ENCODE peak calls at places on chromosomes 7 and 10, in eight cellular contexts. F is astrocyte; I is right atrium auricular region; K is CD8-positive, alpha-beta memory T cell; G is heart left ventricle; A is heart right ventricle; P is fibroblast of lung; L is left ventricle myocardium inferior. R is an unnamed sample. For H3K4me1, the result is how much of the 10 kb centered on the place peaks cover.

GRCh38 chr10:12502526-12503274 is 153.4 kb downstream of the CAMK1D start:
- DNase-seq in F (no peak), I (peak), K (no peak), G (no peak), A (no peak), P (no peak), L (no peak), R (no peak)

GRCh38 chr7:28272461-28272877 is 91.9 kb upstream of the JAZF1 start:
- DNase-seq in F (peak), I (no peak), K (peak), G (no peak), A (peak), P (peak), L (peak), R (peak)

GRCh38 chr10:4686644-4686996 is 139.4 kb upstream of the AKR1E2 start:
- DNase-seq in F (peak), I (no peak), K (no peak), G (no peak), A (no peak), P (no peak), L (no peak), R (no peak)

GRCh38 chr7:100867040-100867795 is at the start of gene TRIP6:
- DNase-seq in F (peak), I (peak), K (no peak), G (peak), A (peak), P (peak), L (peak), R (peak)

GRCh38 chr10:110664483-110665420 is 20.6 kb downstream of the RBM20 start:
- DNase-seq in F (peak), I (no peak), K (no peak), G (no peak), A (no peak), P (peak), L (no peak), R (no peak)

GRCh38 chr7:137994091-137994688 is 7.7 kb downstream of the CREB3L2 start:
- DNase-seq in F (peak), I (no peak), K (no peak), G (no peak), A (no peak), P (no peak), L (no peak), R (no peak)

GRCh38 chr7:94434031-94434430 is 39.3 kb downstream of the COL1A2 start:
- DNase-seq in F (no peak), I (no peak), K (no peak), G (no peak), A (no peak), P (peak), L (no peak), R (no peak)

GRCh38 chr10:78194539-78195402 is 161.1 kb downstream of the RPS24 start:
- DNase-seq in F (no peak), I (no peak), K (no peak), G (no peak), A (no peak), P (no peak), L (no peak), R (no peak)

GRCh38 chr7:111744501-111745155 is 182.3 kb upstream of the IMMP2L start:
- DNase-seq in F (peak), I (no peak), K (no peak), G (no peak), A (no peak), P (peak), L (no peak), R (no peak)

GRCh38 chr7:95246935-95247370 is 77.4 kb downstream of the PON1 start:
- DNase-seq in F (peak), I (no peak), K (no peak), G (no peak), A (peak), P (peak), L (no peak), R (peak)

GRCh38 chr10:121281576-121281975 is 316.7 kb downstream of the FGFR2 start:
- DNase-seq in F (no peak), I (no peak), K (no peak), G (no peak), A (no peak), P (no peak), L (no peak), R (no peak)

GRCh38 chr7:70271617-70272081 is 673.4 kb downstream of the AUTS2 start:
- DNase-seq in F (peak), I (no peak), K (no peak), G (no peak), A (no peak), P (peak), L (no peak), R (no peak)

GRCh38 chr7:26538216-26538615 is 246.6 kb downstream of the SNX10 start:
- DNase-seq in F (no peak), I (no peak), K (no peak), G (no peak), A (no peak), P (no peak), L (no peak), R (no peak)

GRCh38 chr7:15396210-15397158 is 165.3 kb downstream of the AGMO start:
- DNase-seq in F (no peak), I (no peak), K (no peak), G (no peak), A (no peak), P (no peak), L (no peak), R (no peak)

GRCh38 chr10:92505044-92505443 is 68.8 kb downstream of the IDE start:
- DNase-seq in F (no peak), I (no peak), K (no peak), G (no peak), A (no peak), P (no peak), L (no peak), R (no peak)

GRCh38 chr7:92880212-92881090 is 44.1 kb upstream of the CDK6 start:
- DNase-seq in F (no peak), I (no peak), K (no peak), G (no peak), A (no peak), P (peak), L (no peak), R (no peak)

GRCh38 chr10:109587366-109587765 is 335.9 kb downstream of the XPNPEP1 start:
- DNase-seq in F (no peak), I (no peak), K (no peak), G (no peak), A (no peak), P (no peak), L (no peak), R (no peak)

GRCh38 chr10:11587860-11588259 is 23.6 kb downstream of the USP6NL start:
- DNase-seq in F (no peak), I (no peak), K (no peak), G (no peak), A (no peak), P (no peak), L (no peak), R (no peak)

GRCh38 chr10:93086289-93086688 is 12.6 kb downstream of the CYP26A1 start:
- DNase-seq in F (no peak), I (no peak), K (no peak), G (no peak), A (no peak), P (no peak), L (no peak), R (no peak)

GRCh38 chr10:53107711-53108110 is 335.1 kb upstream of the MBL2 start:
- DNase-seq in F (no peak), I (no peak), K (no peak), G (no peak), A (no peak), P (no peak), L (no peak), R (no peak)

GRCh38 chr7:156816943-156817572 is 75.9 kb downstream of the LMBR1 start:
- DNase-seq in F (no peak), I (no peak), K (no peak), G (no peak), A (no peak), P (peak), L (no peak), R (no peak)

GRCh38 chr7:91420606-91421390 is 156.6 kb downstream of the FZD1 start:
- DNase-seq in F (no peak), I (no peak), K (no peak), G (no peak), A (no peak), P (no peak), L (no peak), R (no peak)

GRCh38 chr7:131231381-131232220 is 96.1 kb upstream of the MKLN1 start:
- DNase-seq in F (peak), I (peak), K (peak), G (no peak), A (peak), P (peak), L (peak), R (no peak)

GRCh38 chr7:18206331-18206730 is 178.7 kb upstream of the PRPS1L1 start:
- DNase-seq in F (no peak), I (no peak), K (no peak), G (no peak), A (peak), P (no peak), L (no peak), R (no peak)

GRCh38 chr10:34145751-34146150 is 669.3 kb downstream of the PARD3 start:
- DNase-seq in F (peak), I (no peak), K (no peak), G (no peak), A (no peak), P (peak), L (no peak), R (no peak)

GRCh38 chr10:58565256-58565655 is 52.6 kb downstream of the BICC1 start:
- DNase-seq in F (no peak), I (no peak), K (no peak), G (no peak), A (no peak), P (no peak), L (no peak), R (no peak)

GRCh38 chr10:15189133-15189881 is 20.8 kb upstream of the NMT2 start:
- DNase-seq in F (no peak), I (no peak), K (no peak), G (no peak), A (no peak), P (no peak), L (no peak), R (no peak)

GRCh38 chr10:7111574-7111973 is 299.3 kb downstream of the SFMBT2 start:
- DNase-seq in F (peak), I (no peak), K (no peak), G (no peak), A (no peak), P (peak), L (no peak), R (no peak)

GRCh38 chr10:12391191-12391590 is 41.8 kb downstream of the CAMK1D start:
- DNase-seq in F (peak), I (no peak), K (no peak), G (no peak), A (no peak), P (no peak), L (no peak), R (no peak)

GRCh38 chr7:147700702-147701101 is 889.9 kb upstream of the C7orf33 start:
- DNase-seq in F (no peak), I (no peak), K (no peak), G (no peak), A (no peak), P (no peak), L (no peak), R (no peak)

GRCh38 chr7:78247910-78248689 is 449.5 kb downstream of the PHTF2 start:
- DNase-seq in F (no peak), I (no peak), K (no peak), G (no peak), A (no peak), P (no peak), L (no peak), R (no peak)

GRCh38 chr7:96359876-96360275 is 38.0 kb upstream of the SLC25A13 start:
- DNase-seq in F (no peak), I (no peak), K (no peak), G (no peak), A (no peak), P (no peak), L (no peak), R (no peak)

GRCh38 chr10:87656431-87657072 is 3.1 kb upstream of the PAPSS2 start:
- DNase-seq in F (no peak), I (no peak), K (no peak), G (no peak), A (peak), P (peak), L (no peak), R (no peak)

GRCh38 chr10:92849576-92850090 is 1.3 kb downstream of the EXOC6 start:
- DNase-seq in F (no peak), I (no peak), K (no peak), G (no peak), A (no peak), P (no peak), L (no peak), R (no peak)

GRCh38 chr7:127882313-127882920 is 148.8 kb downstream of the LRRC4 start:
- DNase-seq in F (no peak), I (no peak), K (no peak), G (no peak), A (no peak), P (no peak), L (no peak), R (no peak)

GRCh38 chr7:127886248-127886647 is 145.0 kb downstream of the LRRC4 start:
- DNase-seq in F (no peak), I (no peak), K (no peak), G (no peak), A (no peak), P (peak), L (no peak), R (no peak)

GRCh38 chr7:127885843-127886242 is 145.4 kb downstream of the LRRC4 start:
- DNase-seq in F (peak), I (peak), K (no peak), G (no peak), A (peak), P (peak), L (no peak), R (no peak)

GRCh38 chr7:127885222-127885772 is 145.9 kb downstream of the LRRC4 start:
- DNase-seq in F (no peak), I (no peak), K (no peak), G (no peak), A (no peak), P (no peak), L (no peak), R (no peak)

DNA sequence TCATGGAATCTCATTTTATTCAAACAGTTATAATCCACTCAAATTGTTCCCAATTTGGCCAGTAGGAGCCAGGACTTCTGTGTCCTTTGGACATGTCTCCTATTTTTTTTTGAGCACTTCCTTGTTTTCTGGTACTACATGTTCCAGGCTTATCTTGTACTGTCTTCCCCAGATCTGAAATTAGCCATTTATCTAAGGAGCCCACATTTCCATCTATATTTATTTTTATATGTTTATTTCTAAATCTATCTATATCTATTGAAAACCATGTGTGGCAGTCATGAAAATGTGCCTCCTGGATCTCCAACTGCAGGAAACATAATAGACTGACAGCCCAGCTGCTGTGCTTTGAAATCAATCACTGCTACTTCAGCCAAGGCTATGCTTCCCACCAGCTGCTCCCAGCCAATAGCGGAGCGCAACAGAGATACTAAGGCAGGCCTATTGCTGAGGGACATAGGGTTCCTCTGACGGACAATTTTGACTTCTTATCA is 147.1 kb downstream of the LRRC4 start:
- DNase-seq in F (no peak), I (peak), K (no peak), G (no peak), A (no peak), P (no peak), L (peak), R (no peak)
- H3K4me1 ChIP-seq in F (under half), I (half or more), K (under half), G (under half), A (under half), P (under half), L (half or more), R (under half)

GRCh38 chr10:46030091-46030937 is at the start of gene NCOA4:
- DNase-seq in F (peak), I (peak), K (peak), G (peak), A (peak), P (peak), L (peak), R (peak)

GRCh38 chr10:46026106-46026505 is 4.3 kb downstream of the NCOA4 start:
- DNase-seq in F (no peak), I (no peak), K (no peak), G (no peak), A (no peak), P (no peak), L (no peak), R (no peak)

GRCh38 chr10:46024948-46025347 is 5.5 kb downstream of the NCOA4 start:
- DNase-seq in F (no peak), I (no peak), K (no peak), G (no peak), A (no peak), P (no peak), L (no peak), R (no peak)

GRCh38 chr10:46031648-46032532 is 1.5 kb upstream of the NCOA4 start:
- DNase-seq in F (no peak), I (no peak), K (no peak), G (no peak), A (no peak), P (no peak), L (no peak), R (no peak)

DNA sequence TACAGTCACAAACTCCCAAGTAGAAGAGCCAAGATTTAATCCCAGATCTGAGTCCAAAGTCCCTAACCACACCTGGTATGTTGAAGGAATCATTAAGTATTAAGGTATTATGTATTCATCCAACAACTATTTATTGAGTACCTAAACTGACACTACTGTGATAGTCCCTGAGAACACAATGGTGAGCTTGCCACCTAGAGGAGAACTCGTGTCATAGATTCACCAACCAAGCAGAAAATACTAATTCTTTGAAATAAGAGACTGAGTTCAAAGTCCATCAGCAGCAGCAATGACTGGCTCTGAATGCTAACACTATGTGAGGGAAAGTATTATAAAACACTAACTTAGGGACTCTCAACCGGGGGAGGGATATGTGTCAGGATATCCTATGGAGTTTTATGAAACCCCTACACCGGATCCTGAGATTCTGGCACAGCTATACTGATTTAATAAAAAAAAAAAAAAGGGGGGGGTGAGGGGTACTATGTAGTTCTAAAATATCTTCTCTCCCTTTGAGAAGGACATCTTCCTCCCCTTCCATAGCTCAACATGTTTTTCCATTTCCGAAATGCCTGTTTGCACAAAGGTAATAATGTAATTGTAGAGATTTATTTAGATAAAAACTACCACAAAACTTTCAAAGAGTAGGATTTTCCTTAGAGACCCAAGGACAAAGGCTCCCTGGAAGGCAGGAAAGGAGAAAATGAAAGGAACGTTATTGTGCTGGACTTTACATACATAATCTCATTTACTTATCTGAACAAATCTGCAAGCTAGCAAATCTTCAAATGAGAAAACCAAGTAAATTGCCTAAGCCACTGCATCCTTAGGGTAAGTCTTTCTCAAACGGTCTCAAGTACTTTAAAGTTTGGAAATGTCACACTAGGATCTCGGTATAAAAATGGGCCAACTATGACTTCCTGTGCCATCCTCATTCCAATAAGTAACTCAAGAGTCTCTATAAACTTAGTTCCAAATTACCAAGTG is 1.5 kb downstream of the NCOA4 start:
- DNase-seq in F (peak), I (no peak), K (no peak), G (no peak), A (peak), P (peak), L (no peak), R (no peak)
- H3K4me1 ChIP-seq in F (under half), I (half or more), K (half or more), G (under half), A (under half), P (under half), L (half or more), R (under half)

DNA sequence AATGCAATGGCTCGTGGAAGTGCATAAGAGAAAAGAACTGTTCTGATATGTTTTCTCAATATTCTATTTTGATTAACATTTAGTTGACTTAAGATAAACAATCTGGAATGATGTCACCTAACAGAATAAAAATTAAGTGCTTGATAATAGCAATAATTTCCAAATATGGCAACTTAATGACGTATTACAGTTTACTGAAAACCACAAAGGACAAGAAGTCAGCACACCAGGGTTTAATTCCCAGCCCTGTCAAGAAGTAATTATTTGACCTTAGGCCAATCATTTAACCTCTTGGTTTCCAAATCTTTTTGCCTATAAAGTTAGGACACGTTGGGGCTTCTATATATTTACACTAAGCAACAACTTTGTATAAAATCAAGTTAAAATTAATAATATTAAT is 95.7 kb downstream of the CABCOCO1 start:
- DNase-seq in F (peak), I (no peak), K (no peak), G (no peak), A (no peak), P (peak), L (no peak), R (no peak)
- H3K4me1 ChIP-seq in F (under half), I (under half), K (under half), G (under half), A (under half), P (under half), L (under half), R (under half)

GRCh38 chr7:822692-823276 is 9.5 kb upstream of the SUN1 start:
- DNase-seq in F (no peak), I (no peak), K (no peak), G (no peak), A (no peak), P (no peak), L (no peak), R (no peak)
- H3K4me1 ChIP-seq in F (under half), I (half or more), K (under half), G (half or more), A (under half), P (under half), L (half or more), R (under half)

GRCh38 chr10:35451103-35452016 is 115.1 kb downstream of the CCNY start:
- DNase-seq in F (no peak), I (no peak), K (no peak), G (peak), A (peak), P (peak), L (peak), R (no peak)

GRCh38 chr10:35456784-35457183 is 120.5 kb downstream of the CCNY start:
- DNase-seq in F (no peak), I (no peak), K (no peak), G (no peak), A (no peak), P (no peak), L (no peak), R (no peak)

GRCh38 chr10:35456175-35456574 is 119.9 kb downstream of the CCNY start:
- DNase-seq in F (no peak), I (no peak), K (no peak), G (no peak), A (no peak), P (no peak), L (no peak), R (no peak)

GRCh38 chr10:35452847-35453246 is 116.5 kb downstream of the CCNY start:
- DNase-seq in F (no peak), I (no peak), K (no peak), G (no peak), A (no peak), P (no peak), L (no peak), R (no peak)

GRCh38 chr10:35453855-35454532 is 117.7 kb downstream of the CCNY start:
- DNase-seq in F (peak), I (no peak), K (no peak), G (no peak), A (no peak), P (peak), L (no peak), R (no peak)
- H3K4me1 ChIP-seq in F (under half), I (half or more), K (half or more), G (half or more), A (under half), P (under half), L (half or more), R (half or more)